ENCODE peak calls at places on chromosomes 2 and 18, in six cellular contexts. D is stomach, N is spleen, J is K562, L is GM12891, R is SK-N-SH. C is an unnamed sample.

GRCh38 chr2:75559633-75560021 is 1.1 kb downstream of the EVA1A start:
- DNase-seq in D (no peak), N (no peak), J (no peak), L (no peak), R (no peak), C (no peak)

GRCh38 chr2:239949079-239949478 is 76.1 kb downstream of the NDUFA10 start:
- DNase-seq in D (no peak), N (no peak), J (no peak), L (no peak), R (no peak), C (no peak)

GRCh38 chr18:23971656-23972230 is 42.8 kb upstream of the TTC39C start:
- DNase-seq in D (no peak), N (no peak), J (no peak), L (no peak), R (no peak), C (no peak)

GRCh38 chr2:233761040-233761769 is 1.1 kb downstream of the UGT1A1 start:
- DNase-seq in D (no peak), N (no peak), J (no peak), L (no peak), R (no peak), C (no peak)

GRCh38 chr2:130845507-130846085 is 8.9 kb downstream of the ARHGEF4 start:
- DNase-seq in D (no peak), N (peak), J (no peak), L (no peak), R (no peak), C (no peak)

GRCh38 chr2:20398956-20399567 is 47.8 kb upstream of the RHOB start:
- DNase-seq in D (no peak), N (no peak), J (no peak), L (no peak), R (no peak), C (no peak)

GRCh38 chr2:72214429-72215143 is 66.9 kb upstream of the CYP26B1 start:
- DNase-seq in D (no peak), N (no peak), J (no peak), L (no peak), R (no peak), C (no peak)

GRCh38 chr2:6780765-6781274 is 84.9 kb downstream of the CMPK2 start:
- DNase-seq in D (peak), N (peak), J (no peak), L (no peak), R (peak), C (no peak)

GRCh38 chr2:131154647-131155046 is 49.5 kb downstream of the PLEKHB2 start:
- DNase-seq in D (no peak), N (no peak), J (no peak), L (no peak), R (peak), C (no peak)

GRCh38 chr2:112201706-112202430 is 53.0 kb downstream of the ZC3H8 start:
- DNase-seq in D (no peak), N (no peak), J (no peak), L (no peak), R (no peak), C (no peak)

GRCh38 chr2:72572501-72572900 is 253.3 kb downstream of the EXOC6B start:
- DNase-seq in D (no peak), N (no peak), J (no peak), L (no peak), R (no peak), C (no peak)

DNA sequence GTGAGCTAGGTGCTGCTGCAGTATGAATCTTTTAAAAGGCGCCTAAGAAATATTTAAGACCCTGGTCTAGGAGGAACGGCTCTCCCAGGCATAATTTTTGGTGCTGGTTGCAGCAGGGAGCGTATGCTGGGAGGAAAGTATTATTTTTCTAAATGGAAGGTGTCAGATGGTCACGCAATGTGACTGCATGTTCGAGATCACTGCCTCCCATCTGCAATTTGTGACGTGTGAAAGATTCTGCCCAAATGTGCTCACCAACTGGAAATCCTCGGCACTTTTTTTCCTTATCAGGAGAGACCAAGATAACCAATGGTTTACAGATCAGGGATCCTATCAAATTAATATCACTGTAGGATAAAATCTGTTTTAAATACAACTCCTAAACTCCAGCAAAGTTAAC is 95.6 kb upstream of the KLHL14 start:
- DNase-seq in D (no peak), N (no peak), J (no peak), L (no peak), R (no peak), C (no peak)
- TF ChIP-seq POLR2AphosphoS5 in D (no peak), N (no peak), J (no peak), L (no peak), R (no peak), C (no peak)

GRCh38 chr2:70143314-70144150 is 47.3 kb downstream of the C2orf42 start:
- DNase-seq in D (peak), N (peak), J (peak), L (no peak), R (peak), C (peak)
- TF ChIP-seq POLR2AphosphoS5 in D (no peak), N (peak), J (peak), L (peak), R (no peak), C (peak)

DNA sequence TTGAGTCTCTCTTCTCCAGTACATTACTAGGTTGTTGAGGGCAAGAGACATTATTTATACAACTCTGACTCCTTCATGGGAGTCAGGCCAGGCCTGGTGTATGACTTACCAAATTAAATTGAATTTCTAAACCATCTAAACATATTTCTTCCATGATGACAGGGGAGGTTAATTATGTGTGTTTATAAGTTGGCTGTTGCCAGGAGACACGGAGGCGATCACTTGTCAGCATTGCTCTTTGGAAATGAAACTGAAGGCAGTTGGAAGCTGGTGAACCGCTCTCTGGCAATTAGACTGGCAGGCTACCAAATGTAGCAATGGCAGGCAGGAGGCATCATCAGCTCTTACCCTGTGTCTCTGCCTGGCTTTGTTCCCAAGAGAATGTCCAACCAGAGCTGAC is 241.4 kb downstream of the KCNS3 start:
- DNase-seq in D (no peak), N (no peak), J (no peak), L (no peak), R (no peak), C (no peak)
- TF ChIP-seq POLR2AphosphoS5 in D (peak), N (no peak), J (no peak), L (no peak), R (no peak), C (no peak)

DNA sequence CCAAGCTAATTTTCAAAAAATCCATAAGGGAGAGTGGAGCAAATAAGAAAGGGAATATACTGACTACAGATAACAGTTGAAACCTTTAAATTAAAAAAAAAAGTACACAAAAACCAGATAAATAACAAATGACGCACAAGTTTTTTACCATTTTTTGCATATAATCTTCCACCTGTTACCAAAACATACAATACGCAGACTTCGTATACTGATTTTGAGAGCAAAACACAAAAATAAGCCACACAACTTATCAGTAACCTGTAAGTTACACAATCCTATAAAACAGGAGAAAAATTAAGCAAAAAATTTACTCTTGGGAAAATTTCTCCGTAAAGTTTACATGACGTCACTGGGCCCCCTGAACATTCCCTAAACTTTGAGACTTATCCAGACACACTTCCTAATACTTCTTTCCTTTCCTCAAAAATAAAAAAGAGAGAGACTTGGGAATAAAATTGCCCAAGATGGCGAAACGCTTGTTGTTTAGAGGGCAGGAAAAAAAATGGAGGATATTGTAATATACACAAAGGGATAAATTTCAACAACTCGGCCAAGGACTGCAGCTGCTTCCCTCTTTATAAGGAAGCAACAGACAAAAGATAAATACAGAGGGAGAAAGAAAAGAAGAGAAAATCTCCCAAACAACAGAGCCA is 1.7 kb downstream of the BAZ2B start:
- DNase-seq in D (no peak), N (no peak), J (no peak), L (no peak), R (no peak), C (no peak)
- TF ChIP-seq POLR2AphosphoS5 in D (no peak), N (no peak), J (no peak), L (no peak), R (no peak), C (no peak)

DNA sequence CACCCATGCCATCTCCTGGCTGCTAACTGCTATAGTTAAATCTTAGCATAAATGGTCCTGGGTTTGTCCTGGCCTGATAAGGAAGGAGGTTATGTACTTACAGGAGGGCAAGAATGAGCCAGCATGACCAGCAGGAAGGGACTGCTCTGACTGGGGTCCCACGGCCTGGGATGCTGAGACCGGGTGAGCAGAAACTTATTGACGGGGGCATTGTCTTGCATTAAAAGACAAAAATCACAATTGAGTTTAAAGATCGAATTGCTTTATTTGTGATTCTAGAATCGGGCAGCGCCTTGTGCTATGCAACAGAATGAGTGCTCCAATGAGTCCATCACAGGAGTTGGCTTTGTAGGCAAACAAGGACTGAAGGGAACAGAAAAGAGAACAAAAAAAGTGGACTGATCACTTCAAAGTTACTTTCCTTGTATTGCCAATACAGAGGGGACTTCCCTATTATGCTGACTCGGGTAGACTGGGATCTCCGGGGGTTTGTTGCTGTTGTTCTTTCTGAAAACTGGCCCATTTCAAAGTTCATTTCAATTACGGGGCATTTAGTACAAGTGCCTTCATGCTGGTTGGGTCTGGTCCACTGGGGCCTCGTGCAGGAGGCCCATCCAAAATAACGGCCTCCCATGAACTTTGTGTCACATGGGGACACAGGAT is 87.1 kb upstream of the SLC66A3 start:
- DNase-seq in D (no peak), N (no peak), J (no peak), L (no peak), R (no peak), C (no peak)
- TF ChIP-seq POLR2AphosphoS5 in D (no peak), N (no peak), J (no peak), L (no peak), R (no peak), C (no peak)

GRCh38 chr2:49261021-49261538 is 106.8 kb upstream of the FSHR start:
- DNase-seq in D (no peak), N (no peak), J (no peak), L (no peak), R (no peak), C (no peak)
- TF ChIP-seq POLR2AphosphoS5 in D (no peak), N (no peak), J (no peak), L (no peak), R (no peak), C (no peak)

GRCh38 chr2:236813806-236814205 is 244.2 kb downstream of the ACKR3 start:
- DNase-seq in D (no peak), N (no peak), J (no peak), L (no peak), R (peak), C (no peak)
- TF ChIP-seq POLR2AphosphoS5 in D (no peak), N (no peak), J (no peak), L (no peak), R (no peak), C (no peak)

DNA sequence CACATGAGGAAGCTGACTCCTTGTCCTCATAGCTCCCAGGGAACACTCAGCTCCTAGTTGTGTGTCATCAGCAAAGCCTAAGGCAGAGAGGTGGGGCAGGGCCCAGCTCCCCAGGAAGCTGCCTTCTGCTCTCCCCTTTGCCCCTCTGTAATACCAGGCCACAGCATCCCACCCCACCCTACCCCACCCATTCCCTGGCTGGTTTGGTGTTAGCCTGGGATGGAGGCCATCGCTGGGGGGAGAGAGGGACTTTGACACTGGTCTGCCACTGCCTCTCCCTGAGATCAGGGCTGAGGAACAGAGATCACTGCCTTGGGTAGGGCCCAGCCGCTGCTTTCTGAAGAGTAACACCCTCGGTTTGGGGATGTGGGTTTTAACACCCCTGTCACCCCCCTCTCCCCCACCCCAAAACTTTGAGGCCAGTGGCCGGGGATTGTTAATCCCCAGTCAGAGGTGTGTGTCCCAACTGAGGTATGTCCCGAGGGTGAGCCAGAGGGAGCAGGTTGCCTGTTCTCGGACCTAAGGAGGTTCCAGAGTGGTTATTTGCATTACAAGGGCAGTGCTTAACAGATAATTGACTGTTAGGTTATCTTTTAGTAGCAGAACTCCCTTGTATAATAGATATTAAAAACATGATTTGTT is 41.4 kb downstream of the TET3 start:
- DNase-seq in D (no peak), N (peak), J (no peak), L (no peak), R (no peak), C (no peak)
- TF ChIP-seq POLR2AphosphoS5 in D (no peak), N (no peak), J (no peak), L (no peak), R (no peak), C (no peak)

GRCh38 chr2:219384872-219385271 is 2.8 kb downstream of the DNPEP start:
- DNase-seq in D (no peak), N (no peak), J (no peak), L (no peak), R (no peak), C (no peak)
- TF ChIP-seq POLR2AphosphoS5 in D (no peak), N (no peak), J (no peak), L (no peak), R (no peak), C (no peak)

GRCh38 chr18:50982086-50982801 is 14.4 kb downstream of the ELAC1 start:
- DNase-seq in D (no peak), N (no peak), J (no peak), L (no peak), R (no peak), C (peak)
- TF ChIP-seq POLR2AphosphoS5 in D (no peak), N (no peak), J (no peak), L (no peak), R (no peak), C (peak)